ENCODE peak calls at places on chromosomes 6 and 20, in nine cellular contexts. One of them, this sample, is unnamed.

GRCh38 chr20:35007413-35007812 is 51.7 kb downstream of the MYH7B start:
- DNase-seq in thyroid gland: no peak
- DNase-seq in G401: peak; percentile 75
- DNase-seq in effector memory CD8-positive, alpha-beta T cell: no peak
- DNase-seq in fibroblast of lung: no peak
- DNase-seq in OCI-LY7: no peak
- DNase-seq in RKO: no peak
- DNase-seq in thoracic aorta: no peak
- DNase-seq in GM23248: no peak
- DNase-seq in this sample: no peak

GRCh38 chr20:53291548-53291947 is 302.1 kb downstream of the ZNF217 start:
- DNase-seq in thyroid gland: no peak
- DNase-seq in G401: no peak
- DNase-seq in effector memory CD8-positive, alpha-beta T cell: no peak
- DNase-seq in fibroblast of lung: no peak
- DNase-seq in OCI-LY7: peak; percentile 30
- DNase-seq in RKO: peak; percentile 23
- DNase-seq in thoracic aorta: no peak
- DNase-seq in GM23248: no peak
- DNase-seq in this sample: no peak

GRCh38 chr6:75205776-75206334 is at the start of gene COL12A1:
- DNase-seq in thyroid gland: peak; percentile 81
- DNase-seq in G401: no peak
- DNase-seq in effector memory CD8-positive, alpha-beta T cell: no peak
- DNase-seq in fibroblast of lung: peak; percentile 99
- DNase-seq in OCI-LY7: no peak
- DNase-seq in RKO: no peak
- DNase-seq in thoracic aorta: peak; percentile 75
- DNase-seq in GM23248: peak; percentile 99
- DNase-seq in this sample: peak; percentile 10

GRCh38 chr6:143970827-143971226 is 37.2 kb downstream of the PLAGL1 start:
- DNase-seq in thyroid gland: no peak
- DNase-seq in G401: no peak
- DNase-seq in effector memory CD8-positive, alpha-beta T cell: no peak
- DNase-seq in fibroblast of lung: peak; percentile 37
- DNase-seq in OCI-LY7: no peak
- DNase-seq in RKO: no peak
- DNase-seq in thoracic aorta: no peak
- DNase-seq in GM23248: peak; percentile 44
- DNase-seq in this sample: no peak

GRCh38 chr6:52306972-52307849 is 22.7 kb upstream of the MCM3 start:
- DNase-seq in thyroid gland: peak; percentile 2
- DNase-seq in G401: no peak
- DNase-seq in effector memory CD8-positive, alpha-beta T cell: no peak
- DNase-seq in fibroblast of lung: no peak
- DNase-seq in OCI-LY7: no peak
- DNase-seq in RKO: no peak
- DNase-seq in thoracic aorta: no peak
- DNase-seq in GM23248: no peak
- DNase-seq in this sample: no peak

GRCh38 chr6:130708338-130708737 is 118.9 kb upstream of the SMLR1 start:
- DNase-seq in thyroid gland: no peak
- DNase-seq in G401: no peak
- DNase-seq in effector memory CD8-positive, alpha-beta T cell: no peak
- DNase-seq in fibroblast of lung: no peak
- DNase-seq in OCI-LY7: no peak
- DNase-seq in RKO: no peak
- DNase-seq in thoracic aorta: no peak
- DNase-seq in GM23248: no peak
- DNase-seq in this sample: no peak

GRCh38 chr6:25369450-25370086 is 90.4 kb downstream of the CARMIL1 start:
- DNase-seq in thyroid gland: peak; percentile 45
- DNase-seq in G401: peak; percentile 39
- DNase-seq in effector memory CD8-positive, alpha-beta T cell: no peak
- DNase-seq in fibroblast of lung: peak; percentile 27
- DNase-seq in OCI-LY7: peak; percentile 59
- DNase-seq in RKO: no peak
- DNase-seq in thoracic aorta: no peak
- DNase-seq in GM23248: peak; percentile 19
- DNase-seq in this sample: no peak

GRCh38 chr20:400451-401275 is 7.4 kb upstream of the RBCK1 start:
- DNase-seq in thyroid gland: no peak
- DNase-seq in G401: no peak
- DNase-seq in effector memory CD8-positive, alpha-beta T cell: no peak
- DNase-seq in fibroblast of lung: no peak
- DNase-seq in OCI-LY7: peak; percentile 46
- DNase-seq in RKO: no peak
- DNase-seq in thoracic aorta: no peak
- DNase-seq in GM23248: peak; percentile 24
- DNase-seq in this sample: no peak

GRCh38 chr6:115798229-115798628 is 262.5 kb downstream of the FRK start:
- DNase-seq in thyroid gland: no peak
- DNase-seq in G401: no peak
- DNase-seq in effector memory CD8-positive, alpha-beta T cell: no peak
- DNase-seq in fibroblast of lung: no peak
- DNase-seq in OCI-LY7: no peak
- DNase-seq in RKO: no peak
- DNase-seq in thoracic aorta: no peak
- DNase-seq in GM23248: no peak
- DNase-seq in this sample: no peak

GRCh38 chr20:10539818-10540553 is 104.9 kb downstream of the SLX4IP start:
- DNase-seq in thyroid gland: no peak
- DNase-seq in G401: no peak
- DNase-seq in effector memory CD8-positive, alpha-beta T cell: no peak
- DNase-seq in fibroblast of lung: no peak
- DNase-seq in OCI-LY7: no peak
- DNase-seq in RKO: no peak
- DNase-seq in thoracic aorta: no peak
- DNase-seq in GM23248: no peak
- DNase-seq in this sample: no peak

GRCh38 chr6:166997768-166998255 is 1.4 kb upstream of the CEP43 start:
- DNase-seq in thyroid gland: peak; percentile 81
- DNase-seq in G401: peak; percentile 58
- DNase-seq in effector memory CD8-positive, alpha-beta T cell: peak; percentile 27
- DNase-seq in fibroblast of lung: peak; percentile 65
- DNase-seq in OCI-LY7: peak; percentile 65
- DNase-seq in RKO: peak; percentile 90
- DNase-seq in thoracic aorta: no peak
- DNase-seq in GM23248: peak; percentile 92
- DNase-seq in this sample: peak; percentile 49

GRCh38 chr6:137775720-137776119 is 91.3 kb upstream of the TNFAIP3 start:
- DNase-seq in thyroid gland: no peak
- DNase-seq in G401: no peak
- DNase-seq in effector memory CD8-positive, alpha-beta T cell: no peak
- DNase-seq in fibroblast of lung: no peak
- DNase-seq in OCI-LY7: no peak
- DNase-seq in RKO: no peak
- DNase-seq in thoracic aorta: no peak
- DNase-seq in GM23248: no peak
- DNase-seq in this sample: no peak

GRCh38 chr20:63652192-63652980 is 838 bp downstream of the STMN3 start:
- DNase-seq in thyroid gland: peak; percentile 30
- DNase-seq in G401: no peak
- DNase-seq in effector memory CD8-positive, alpha-beta T cell: no peak
- DNase-seq in fibroblast of lung: no peak
- DNase-seq in OCI-LY7: no peak
- DNase-seq in RKO: no peak
- DNase-seq in thoracic aorta: no peak
- DNase-seq in GM23248: peak; percentile 41
- DNase-seq in this sample: peak; percentile 50

GRCh38 chr20:4243071-4243470 is 227.7 kb upstream of the RNF24 start:
- DNase-seq in thyroid gland: no peak
- DNase-seq in G401: no peak
- DNase-seq in effector memory CD8-positive, alpha-beta T cell: no peak
- DNase-seq in fibroblast of lung: no peak
- DNase-seq in OCI-LY7: no peak
- DNase-seq in RKO: no peak
- DNase-seq in thoracic aorta: no peak
- DNase-seq in GM23248: no peak
- DNase-seq in this sample: no peak

GRCh38 chr6:41352396-41352795 is 17.0 kb downstream of the NCR2 start:
- DNase-seq in thyroid gland: no peak
- DNase-seq in G401: no peak
- DNase-seq in effector memory CD8-positive, alpha-beta T cell: no peak
- DNase-seq in fibroblast of lung: no peak
- DNase-seq in OCI-LY7: no peak
- DNase-seq in RKO: no peak
- DNase-seq in thoracic aorta: no peak
- DNase-seq in GM23248: no peak
- DNase-seq in this sample: no peak

GRCh38 chr6:32082951-32083350 is 26.2 kb downstream of the TNXB start:
- DNase-seq in thyroid gland: no peak
- DNase-seq in G401: no peak
- DNase-seq in effector memory CD8-positive, alpha-beta T cell: no peak
- DNase-seq in fibroblast of lung: peak; percentile 76
- DNase-seq in OCI-LY7: no peak
- DNase-seq in RKO: no peak
- DNase-seq in thoracic aorta: no peak
- DNase-seq in GM23248: peak; percentile 99
- DNase-seq in this sample: no peak

This sample was measured in stimulated activated naive CD4-positive, alpha-beta T cell treated with Interleukin-2 at 50 U/mL for 16 hours.